ENCODE peak calls at places on chromosomes 4 and X, in nine cellular contexts. One of them, this sample, is unnamed.

GRCh38 chrX:74925210-74926088 is at the start of gene NEXMIF:
- DNase-seq in CD4-positive, alpha-beta T cell: no peak
- DNase-seq in AG10803: peak
- DNase-seq in CD8-positive, alpha-beta T cell: peak
- DNase-seq in endothelial cell: peak
- DNase-seq in mesothelial cell of epicardium: no peak
- DNase-seq in tibial nerve: no peak
- DNase-seq in right atrium auricular region: no peak
- DNase-seq in upper lobe of right lung: no peak
- DNase-seq in this sample: no peak

GRCh38 chrX:149949743-149950436 is 11.6 kb upstream of the EOLA2 start:
- DNase-seq in CD4-positive, alpha-beta T cell: no peak
- DNase-seq in AG10803: peak
- DNase-seq in CD8-positive, alpha-beta T cell: no peak
- DNase-seq in endothelial cell: no peak
- DNase-seq in mesothelial cell of epicardium: no peak
- DNase-seq in tibial nerve: no peak
- DNase-seq in right atrium auricular region: no peak
- DNase-seq in upper lobe of right lung: no peak
- DNase-seq in this sample: no peak

GRCh38 chr4:18319456-18319855 is 297.9 kb upstream of the LCORL start:
- DNase-seq in CD4-positive, alpha-beta T cell: no peak
- DNase-seq in AG10803: no peak
- DNase-seq in CD8-positive, alpha-beta T cell: no peak
- DNase-seq in endothelial cell: no peak
- DNase-seq in mesothelial cell of epicardium: no peak
- DNase-seq in tibial nerve: no peak
- DNase-seq in right atrium auricular region: no peak
- DNase-seq in upper lobe of right lung: no peak
- DNase-seq in this sample: no peak

GRCh38 chrX:132957211-132958085 is 981 bp downstream of the HS6ST2 start:
- DNase-seq in CD4-positive, alpha-beta T cell: no peak
- DNase-seq in AG10803: no peak
- DNase-seq in CD8-positive, alpha-beta T cell: no peak
- DNase-seq in endothelial cell: peak
- DNase-seq in mesothelial cell of epicardium: peak
- DNase-seq in tibial nerve: no peak
- DNase-seq in right atrium auricular region: no peak
- DNase-seq in upper lobe of right lung: no peak
- DNase-seq in this sample: no peak

GRCh38 chrX:106802063-106802387 is 448 bp upstream of the TBC1D8B start:
- DNase-seq in CD4-positive, alpha-beta T cell: no peak
- DNase-seq in AG10803: no peak
- DNase-seq in CD8-positive, alpha-beta T cell: no peak
- DNase-seq in endothelial cell: no peak
- DNase-seq in mesothelial cell of epicardium: no peak
- DNase-seq in tibial nerve: no peak
- DNase-seq in right atrium auricular region: no peak
- DNase-seq in upper lobe of right lung: no peak
- DNase-seq in this sample: no peak

GRCh38 chr4:139978692-139979091 is 175.3 kb downstream of the MAML3 start:
- DNase-seq in CD4-positive, alpha-beta T cell: no peak
- DNase-seq in AG10803: no peak
- DNase-seq in CD8-positive, alpha-beta T cell: no peak
- DNase-seq in endothelial cell: no peak
- DNase-seq in mesothelial cell of epicardium: no peak
- DNase-seq in tibial nerve: no peak
- DNase-seq in right atrium auricular region: no peak
- DNase-seq in upper lobe of right lung: no peak
- DNase-seq in this sample: no peak

GRCh38 chr4:20337261-20337664 is 85.6 kb downstream of the SLIT2 start:
- DNase-seq in CD4-positive, alpha-beta T cell: no peak
- DNase-seq in AG10803: no peak
- DNase-seq in CD8-positive, alpha-beta T cell: no peak
- DNase-seq in endothelial cell: no peak
- DNase-seq in mesothelial cell of epicardium: no peak
- DNase-seq in tibial nerve: no peak
- DNase-seq in right atrium auricular region: no peak
- DNase-seq in upper lobe of right lung: no peak
- DNase-seq in this sample: no peak

GRCh38 chrX:17160971-17161370 is 214.0 kb upstream of the NHS start:
- DNase-seq in CD4-positive, alpha-beta T cell: no peak
- DNase-seq in AG10803: no peak
- DNase-seq in CD8-positive, alpha-beta T cell: no peak
- DNase-seq in endothelial cell: no peak
- DNase-seq in mesothelial cell of epicardium: no peak
- DNase-seq in tibial nerve: no peak
- DNase-seq in right atrium auricular region: no peak
- DNase-seq in upper lobe of right lung: no peak
- DNase-seq in this sample: no peak

GRCh38 chr4:158763462-158763861 is 5.4 kb upstream of the FNIP2 start:
- DNase-seq in CD4-positive, alpha-beta T cell: no peak
- DNase-seq in AG10803: no peak
- DNase-seq in CD8-positive, alpha-beta T cell: no peak
- DNase-seq in endothelial cell: no peak
- DNase-seq in mesothelial cell of epicardium: no peak
- DNase-seq in tibial nerve: no peak
- DNase-seq in right atrium auricular region: no peak
- DNase-seq in upper lobe of right lung: no peak
- DNase-seq in this sample: no peak

GRCh38 chrX:99914676-99915075 is 495.4 kb downstream of the PCDH19 start:
- DNase-seq in CD4-positive, alpha-beta T cell: no peak
- DNase-seq in AG10803: no peak
- DNase-seq in CD8-positive, alpha-beta T cell: no peak
- DNase-seq in endothelial cell: no peak
- DNase-seq in mesothelial cell of epicardium: no peak
- DNase-seq in tibial nerve: no peak
- DNase-seq in right atrium auricular region: no peak
- DNase-seq in upper lobe of right lung: no peak
- DNase-seq in this sample: peak

GRCh38 chrX:99398578-99398977 is 1011.5 kb downstream of the PCDH19 start:
- DNase-seq in CD4-positive, alpha-beta T cell: no peak
- DNase-seq in AG10803: no peak
- DNase-seq in CD8-positive, alpha-beta T cell: no peak
- DNase-seq in endothelial cell: no peak
- DNase-seq in mesothelial cell of epicardium: no peak
- DNase-seq in tibial nerve: no peak
- DNase-seq in right atrium auricular region: no peak
- DNase-seq in upper lobe of right lung: no peak
- DNase-seq in this sample: no peak

GRCh38 chr4:41214158-41215146 is at the start of gene APBB2:
- DNase-seq in CD4-positive, alpha-beta T cell: no peak
- DNase-seq in AG10803: peak
- DNase-seq in CD8-positive, alpha-beta T cell: no peak
- DNase-seq in endothelial cell: peak
- DNase-seq in mesothelial cell of epicardium: peak
- DNase-seq in tibial nerve: peak
- DNase-seq in right atrium auricular region: peak
- DNase-seq in upper lobe of right lung: peak
- DNase-seq in this sample: peak

GRCh38 chr4:25308266-25308665 is 4.3 kb upstream of the ZCCHC4 start:
- DNase-seq in CD4-positive, alpha-beta T cell: no peak
- DNase-seq in AG10803: peak
- DNase-seq in CD8-positive, alpha-beta T cell: no peak
- DNase-seq in endothelial cell: no peak
- DNase-seq in mesothelial cell of epicardium: no peak
- DNase-seq in tibial nerve: no peak
- DNase-seq in right atrium auricular region: no peak
- DNase-seq in upper lobe of right lung: no peak
- DNase-seq in this sample: no peak

GRCh38 chr4:110823251-110823650 is 200.4 kb upstream of the PITX2 start:
- DNase-seq in CD4-positive, alpha-beta T cell: no peak
- DNase-seq in AG10803: peak
- DNase-seq in CD8-positive, alpha-beta T cell: no peak
- DNase-seq in endothelial cell: no peak
- DNase-seq in mesothelial cell of epicardium: no peak
- DNase-seq in tibial nerve: no peak
- DNase-seq in right atrium auricular region: no peak
- DNase-seq in upper lobe of right lung: no peak
- DNase-seq in this sample: peak

GRCh38 chr4:90024519-90024918 is 102.7 kb upstream of the CCSER1 start:
- DNase-seq in CD4-positive, alpha-beta T cell: no peak
- DNase-seq in AG10803: no peak
- DNase-seq in CD8-positive, alpha-beta T cell: no peak
- DNase-seq in endothelial cell: no peak
- DNase-seq in mesothelial cell of epicardium: no peak
- DNase-seq in tibial nerve: no peak
- DNase-seq in right atrium auricular region: no peak
- DNase-seq in upper lobe of right lung: no peak
- DNase-seq in this sample: no peak

GRCh38 chrX:20028588-20028987 is 37.7 kb upstream of the BCLAF3 start:
- DNase-seq in CD4-positive, alpha-beta T cell: no peak
- DNase-seq in AG10803: no peak
- DNase-seq in CD8-positive, alpha-beta T cell: no peak
- DNase-seq in endothelial cell: no peak
- DNase-seq in mesothelial cell of epicardium: no peak
- DNase-seq in tibial nerve: no peak
- DNase-seq in right atrium auricular region: no peak
- DNase-seq in upper lobe of right lung: no peak
- DNase-seq in this sample: no peak

GRCh38 chr4:101014417-101014816 is 332.9 kb downstream of the PPP3CA start:
- DNase-seq in CD4-positive, alpha-beta T cell: no peak
- DNase-seq in AG10803: no peak
- DNase-seq in CD8-positive, alpha-beta T cell: no peak
- DNase-seq in endothelial cell: no peak
- DNase-seq in mesothelial cell of epicardium: no peak
- DNase-seq in tibial nerve: no peak
- DNase-seq in right atrium auricular region: no peak
- DNase-seq in upper lobe of right lung: no peak
- DNase-seq in this sample: no peak

GRCh38 chr4:2800691-2801596 is 8.1 kb downstream of the SH3BP2 start:
- DNase-seq in CD4-positive, alpha-beta T cell: no peak
- DNase-seq in AG10803: peak
- DNase-seq in CD8-positive, alpha-beta T cell: no peak
- DNase-seq in endothelial cell: peak
- DNase-seq in mesothelial cell of epicardium: peak
- DNase-seq in tibial nerve: peak
- DNase-seq in right atrium auricular region: peak
- DNase-seq in upper lobe of right lung: peak
- DNase-seq in this sample: peak

GRCh38 chrX:50941638-50942037 is 31.1 kb downstream of the BMP15 start:
- DNase-seq in CD4-positive, alpha-beta T cell: no peak
- DNase-seq in AG10803: no peak
- DNase-seq in CD8-positive, alpha-beta T cell: no peak
- DNase-seq in endothelial cell: no peak
- DNase-seq in mesothelial cell of epicardium: no peak
- DNase-seq in tibial nerve: no peak
- DNase-seq in right atrium auricular region: no peak
- DNase-seq in upper lobe of right lung: no peak
- DNase-seq in this sample: no peak

GRCh38 chr4:58225460-58225859 is 1115.3 kb upstream of the IGFBP7 start:
- DNase-seq in CD4-positive, alpha-beta T cell: no peak
- DNase-seq in AG10803: no peak
- DNase-seq in CD8-positive, alpha-beta T cell: no peak
- DNase-seq in endothelial cell: no peak
- DNase-seq in mesothelial cell of epicardium: no peak
- DNase-seq in tibial nerve: no peak
- DNase-seq in right atrium auricular region: no peak
- DNase-seq in upper lobe of right lung: no peak
- DNase-seq in this sample: no peak
- TF ChIP-seq CTCF in CD4-positive, alpha-beta T cell: no peak
- TF ChIP-seq CTCF in AG10803: no peak
- TF ChIP-seq CTCF in CD8-positive, alpha-beta T cell: no peak
- TF ChIP-seq CTCF in endothelial cell: no peak
- TF ChIP-seq CTCF in mesothelial cell of epicardium: no peak
- TF ChIP-seq CTCF in tibial nerve: no peak
- TF ChIP-seq CTCF in right atrium auricular region: no peak
- TF ChIP-seq CTCF in upper lobe of right lung: no peak
- TF ChIP-seq CTCF in this sample: no peak

DNA sequence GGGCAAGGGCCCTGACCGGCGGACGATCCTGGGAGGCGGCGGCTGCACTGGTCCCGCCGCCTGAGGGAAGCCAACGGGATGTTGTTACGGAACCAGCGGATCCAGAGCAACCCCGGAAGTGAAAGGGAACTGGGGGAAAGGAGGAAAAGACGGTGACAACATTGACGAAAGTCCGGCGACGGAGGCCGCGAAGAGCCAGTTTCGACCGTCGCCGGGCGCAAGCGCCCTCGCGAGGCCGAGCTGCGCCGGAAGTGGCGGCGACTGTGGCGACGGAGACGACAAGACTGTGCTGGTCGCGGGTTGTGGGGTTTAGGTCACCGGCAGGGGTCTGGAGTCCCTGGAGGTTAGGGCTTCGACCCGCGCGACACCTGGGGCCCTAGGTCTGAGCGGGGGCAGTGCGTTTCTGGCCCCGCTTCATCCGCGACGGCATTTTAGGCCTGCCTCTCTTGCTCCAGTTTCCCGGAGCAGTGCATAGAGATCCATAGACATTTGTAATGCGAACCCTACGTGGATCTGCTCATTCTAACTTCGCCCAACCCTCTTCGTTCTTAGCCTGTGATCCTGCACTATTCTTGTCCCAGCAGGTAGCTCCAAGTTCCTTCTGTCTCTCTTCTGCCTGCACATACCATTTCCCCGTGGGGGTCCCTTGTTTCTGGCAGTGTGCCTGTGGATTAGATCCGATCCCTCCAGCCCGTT is at the start of gene BOD1L1:
- DNase-seq in CD4-positive, alpha-beta T cell: peak
- DNase-seq in AG10803: peak
- DNase-seq in CD8-positive, alpha-beta T cell: peak
- DNase-seq in endothelial cell: peak
- DNase-seq in mesothelial cell of epicardium: peak
- DNase-seq in tibial nerve: peak
- DNase-seq in right atrium auricular region: peak
- DNase-seq in upper lobe of right lung: peak
- DNase-seq in this sample: peak
- TF ChIP-seq CTCF in CD4-positive, alpha-beta T cell: peak
- TF ChIP-seq CTCF in AG10803: peak
- TF ChIP-seq CTCF in CD8-positive, alpha-beta T cell: no peak
- TF ChIP-seq CTCF in endothelial cell: no peak
- TF ChIP-seq CTCF in mesothelial cell of epicardium: no peak
- TF ChIP-seq CTCF in tibial nerve: peak
- TF ChIP-seq CTCF in right atrium auricular region: no peak
- TF ChIP-seq CTCF in upper lobe of right lung: peak
- TF ChIP-seq CTCF in this sample: peak

GRCh38 chr4:83010522-83011318 is at the start of gene LIN54:
- DNase-seq in CD4-positive, alpha-beta T cell: peak
- DNase-seq in AG10803: peak
- DNase-seq in CD8-positive, alpha-beta T cell: peak
- DNase-seq in endothelial cell: peak
- DNase-seq in mesothelial cell of epicardium: peak
- DNase-seq in tibial nerve: peak
- DNase-seq in right atrium auricular region: peak
- DNase-seq in upper lobe of right lung: peak
- DNase-seq in this sample: peak
- TF ChIP-seq CTCF in CD4-positive, alpha-beta T cell: no peak
- TF ChIP-seq CTCF in AG10803: no peak
- TF ChIP-seq CTCF in CD8-positive, alpha-beta T cell: no peak
- TF ChIP-seq CTCF in endothelial cell: no peak
- TF ChIP-seq CTCF in mesothelial cell of epicardium: no peak
- TF ChIP-seq CTCF in tibial nerve: no peak
- TF ChIP-seq CTCF in right atrium auricular region: no peak
- TF ChIP-seq CTCF in upper lobe of right lung: no peak
- TF ChIP-seq CTCF in this sample: no peak

GRCh38 chrX:12441376-12442128 is 303.3 kb downstream of the FRMPD4 start:
- DNase-seq in CD4-positive, alpha-beta T cell: no peak
- DNase-seq in AG10803: peak
- DNase-seq in CD8-positive, alpha-beta T cell: no peak
- DNase-seq in endothelial cell: no peak
- DNase-seq in mesothelial cell of epicardium: no peak
- DNase-seq in tibial nerve: peak
- DNase-seq in right atrium auricular region: no peak
- DNase-seq in upper lobe of right lung: no peak
- DNase-seq in this sample: peak
- TF ChIP-seq CTCF in CD4-positive, alpha-beta T cell: no peak
- TF ChIP-seq CTCF in AG10803: peak
- TF ChIP-seq CTCF in CD8-positive, alpha-beta T cell: no peak
- TF ChIP-seq CTCF in endothelial cell: no peak
- TF ChIP-seq CTCF in mesothelial cell of epicardium: no peak
- TF ChIP-seq CTCF in tibial nerve: no peak
- TF ChIP-seq CTCF in right atrium auricular region: no peak
- TF ChIP-seq CTCF in upper lobe of right lung: no peak
- TF ChIP-seq CTCF in this sample: peak

GRCh38 chr4:121050251-121050650 is 22.1 kb downstream of the NDNF start:
- DNase-seq in CD4-positive, alpha-beta T cell: no peak
- DNase-seq in AG10803: no peak
- DNase-seq in CD8-positive, alpha-beta T cell: no peak
- DNase-seq in endothelial cell: no peak
- DNase-seq in mesothelial cell of epicardium: no peak
- DNase-seq in tibial nerve: no peak
- DNase-seq in right atrium auricular region: no peak
- DNase-seq in upper lobe of right lung: no peak
- DNase-seq in this sample: peak
- TF ChIP-seq CTCF in CD4-positive, alpha-beta T cell: no peak
- TF ChIP-seq CTCF in AG10803: peak
- TF ChIP-seq CTCF in CD8-positive, alpha-beta T cell: peak
- TF ChIP-seq CTCF in endothelial cell: peak
- TF ChIP-seq CTCF in mesothelial cell of epicardium: no peak
- TF ChIP-seq CTCF in tibial nerve: no peak
- TF ChIP-seq CTCF in right atrium auricular region: no peak
- TF ChIP-seq CTCF in upper lobe of right lung: peak
- TF ChIP-seq CTCF in this sample: peak